ENCODE peak calls at places on chromosomes 12 and 14, in nine cellular contexts. One of them, this sample, is unnamed.

GRCh38 chr12:28872654-28873268 is 276.3 kb upstream of the FAR2 start:
- DNase-seq in foreskin fibroblast: peak
- DNase-seq in A549: peak
- DNase-seq in tibial nerve: no peak
- DNase-seq in AG10803: peak
- DNase-seq in gastrocnemius medialis: no peak
- DNase-seq in astrocyte of the cerebellum: peak
- DNase-seq in fibroblast of lung: peak
- DNase-seq in fibroblast of villous mesenchyme: peak
- DNase-seq in this sample: peak

GRCh38 chr12:122860052-122860853 is 25.0 kb downstream of the HIP1R start:
- DNase-seq in foreskin fibroblast: peak
- DNase-seq in A549: peak
- DNase-seq in tibial nerve: peak
- DNase-seq in AG10803: peak
- DNase-seq in gastrocnemius medialis: peak
- DNase-seq in astrocyte of the cerebellum: peak
- DNase-seq in fibroblast of lung: peak
- DNase-seq in fibroblast of villous mesenchyme: peak
- DNase-seq in this sample: peak

GRCh38 chr12:89731614-89732013 is 23.0 kb upstream of the ATP2B1 start:
- DNase-seq in foreskin fibroblast: peak
- DNase-seq in A549: no peak
- DNase-seq in tibial nerve: no peak
- DNase-seq in AG10803: peak
- DNase-seq in gastrocnemius medialis: peak
- DNase-seq in astrocyte of the cerebellum: no peak
- DNase-seq in fibroblast of lung: peak
- DNase-seq in fibroblast of villous mesenchyme: peak
- DNase-seq in this sample: peak

GRCh38 chr12:12016284-12017100 is 54.2 kb upstream of the BCL2L14 start:
- DNase-seq in foreskin fibroblast: no peak
- DNase-seq in A549: no peak
- DNase-seq in tibial nerve: no peak
- DNase-seq in AG10803: no peak
- DNase-seq in gastrocnemius medialis: no peak
- DNase-seq in astrocyte of the cerebellum: no peak
- DNase-seq in fibroblast of lung: no peak
- DNase-seq in fibroblast of villous mesenchyme: no peak
- DNase-seq in this sample: no peak

GRCh38 chr12:52993558-52993869 is 12.7 kb upstream of the EIF4B start:
- DNase-seq in foreskin fibroblast: no peak
- DNase-seq in A549: no peak
- DNase-seq in tibial nerve: no peak
- DNase-seq in AG10803: no peak
- DNase-seq in gastrocnemius medialis: no peak
- DNase-seq in astrocyte of the cerebellum: no peak
- DNase-seq in fibroblast of lung: no peak
- DNase-seq in fibroblast of villous mesenchyme: no peak
- DNase-seq in this sample: no peak

GRCh38 chr12:64428956-64429355 is 23.0 kb upstream of the TBK1 start:
- DNase-seq in foreskin fibroblast: no peak
- DNase-seq in A549: no peak
- DNase-seq in tibial nerve: no peak
- DNase-seq in AG10803: no peak
- DNase-seq in gastrocnemius medialis: no peak
- DNase-seq in astrocyte of the cerebellum: no peak
- DNase-seq in fibroblast of lung: no peak
- DNase-seq in fibroblast of villous mesenchyme: no peak
- DNase-seq in this sample: no peak

GRCh38 chr12:122081697-122082221 is 3.2 kb downstream of the MLXIP start:
- DNase-seq in foreskin fibroblast: peak
- DNase-seq in A549: no peak
- DNase-seq in tibial nerve: no peak
- DNase-seq in AG10803: peak
- DNase-seq in gastrocnemius medialis: peak
- DNase-seq in astrocyte of the cerebellum: no peak
- DNase-seq in fibroblast of lung: peak
- DNase-seq in fibroblast of villous mesenchyme: peak
- DNase-seq in this sample: peak

GRCh38 chr12:94553130-94553519 is 93.5 kb upstream of the CEP83 start:
- DNase-seq in foreskin fibroblast: peak
- DNase-seq in A549: no peak
- DNase-seq in tibial nerve: no peak
- DNase-seq in AG10803: peak
- DNase-seq in gastrocnemius medialis: no peak
- DNase-seq in astrocyte of the cerebellum: peak
- DNase-seq in fibroblast of lung: peak
- DNase-seq in fibroblast of villous mesenchyme: peak
- DNase-seq in this sample: peak

GRCh38 chr12:67981236-67982164 is 7.7 kb upstream of the IFNG-AS1 start:
- DNase-seq in foreskin fibroblast: peak
- DNase-seq in A549: peak
- DNase-seq in tibial nerve: no peak
- DNase-seq in AG10803: peak
- DNase-seq in gastrocnemius medialis: no peak
- DNase-seq in astrocyte of the cerebellum: peak
- DNase-seq in fibroblast of lung: peak
- DNase-seq in fibroblast of villous mesenchyme: peak
- DNase-seq in this sample: peak

GRCh38 chr14:51454351-51454750 is 197.4 kb upstream of the FRMD6 start:
- DNase-seq in foreskin fibroblast: no peak
- DNase-seq in A549: no peak
- DNase-seq in tibial nerve: no peak
- DNase-seq in AG10803: no peak
- DNase-seq in gastrocnemius medialis: no peak
- DNase-seq in astrocyte of the cerebellum: no peak
- DNase-seq in fibroblast of lung: no peak
- DNase-seq in fibroblast of villous mesenchyme: no peak
- DNase-seq in this sample: no peak

GRCh38 chr12:4402996-4403395 is 23.5 kb upstream of the FGF23 start:
- DNase-seq in foreskin fibroblast: no peak
- DNase-seq in A549: no peak
- DNase-seq in tibial nerve: no peak
- DNase-seq in AG10803: no peak
- DNase-seq in gastrocnemius medialis: no peak
- DNase-seq in astrocyte of the cerebellum: no peak
- DNase-seq in fibroblast of lung: no peak
- DNase-seq in fibroblast of villous mesenchyme: no peak
- DNase-seq in this sample: no peak

GRCh38 chr12:51901881-51902280 is 5.4 kb upstream of the ACVRL1 start:
- DNase-seq in foreskin fibroblast: no peak
- DNase-seq in A549: no peak
- DNase-seq in tibial nerve: no peak
- DNase-seq in AG10803: no peak
- DNase-seq in gastrocnemius medialis: no peak
- DNase-seq in astrocyte of the cerebellum: no peak
- DNase-seq in fibroblast of lung: no peak
- DNase-seq in fibroblast of villous mesenchyme: no peak
- DNase-seq in this sample: no peak

GRCh38 chr14:70130498-70130897 is 58.3 kb downstream of the SLC8A3 start:
- DNase-seq in foreskin fibroblast: no peak
- DNase-seq in A549: no peak
- DNase-seq in tibial nerve: no peak
- DNase-seq in AG10803: no peak
- DNase-seq in gastrocnemius medialis: no peak
- DNase-seq in astrocyte of the cerebellum: no peak
- DNase-seq in fibroblast of lung: no peak
- DNase-seq in fibroblast of villous mesenchyme: no peak
- DNase-seq in this sample: no peak

GRCh38 chr12:24414421-24414820 is 465.0 kb upstream of the SOX5 start:
- DNase-seq in foreskin fibroblast: no peak
- DNase-seq in A549: no peak
- DNase-seq in tibial nerve: no peak
- DNase-seq in AG10803: no peak
- DNase-seq in gastrocnemius medialis: no peak
- DNase-seq in astrocyte of the cerebellum: no peak
- DNase-seq in fibroblast of lung: no peak
- DNase-seq in fibroblast of villous mesenchyme: no peak
- DNase-seq in this sample: peak

GRCh38 chr14:94386085-94387031 is 2.0 kb downstream of the SERPINA1 start:
- DNase-seq in foreskin fibroblast: no peak
- DNase-seq in A549: no peak
- DNase-seq in tibial nerve: no peak
- DNase-seq in AG10803: no peak
- DNase-seq in gastrocnemius medialis: no peak
- DNase-seq in astrocyte of the cerebellum: no peak
- DNase-seq in fibroblast of lung: no peak
- DNase-seq in fibroblast of villous mesenchyme: no peak
- DNase-seq in this sample: no peak

GRCh38 chr12:88895634-88896033 is 315.4 kb upstream of the KITLG start:
- DNase-seq in foreskin fibroblast: peak
- DNase-seq in A549: no peak
- DNase-seq in tibial nerve: no peak
- DNase-seq in AG10803: no peak
- DNase-seq in gastrocnemius medialis: no peak
- DNase-seq in astrocyte of the cerebellum: no peak
- DNase-seq in fibroblast of lung: no peak
- DNase-seq in fibroblast of villous mesenchyme: peak
- DNase-seq in this sample: no peak

GRCh38 chr14:33646692-33647260 is 304.1 kb downstream of the EGLN3 start:
- DNase-seq in foreskin fibroblast: peak
- DNase-seq in A549: no peak
- DNase-seq in tibial nerve: no peak
- DNase-seq in AG10803: peak
- DNase-seq in gastrocnemius medialis: no peak
- DNase-seq in astrocyte of the cerebellum: no peak
- DNase-seq in fibroblast of lung: peak
- DNase-seq in fibroblast of villous mesenchyme: peak
- DNase-seq in this sample: peak

GRCh38 chr12:121773011-121773777 is 20.3 kb downstream of the RHOF start:
- DNase-seq in foreskin fibroblast: peak
- DNase-seq in A549: peak
- DNase-seq in tibial nerve: no peak
- DNase-seq in AG10803: peak
- DNase-seq in gastrocnemius medialis: peak
- DNase-seq in astrocyte of the cerebellum: no peak
- DNase-seq in fibroblast of lung: peak
- DNase-seq in fibroblast of villous mesenchyme: peak
- DNase-seq in this sample: peak

GRCh38 chr12:69570545-69571399 is 14.5 kb upstream of the CCT2 start:
- DNase-seq in foreskin fibroblast: peak
- DNase-seq in A549: peak
- DNase-seq in tibial nerve: peak
- DNase-seq in AG10803: peak
- DNase-seq in gastrocnemius medialis: peak
- DNase-seq in astrocyte of the cerebellum: peak
- DNase-seq in fibroblast of lung: peak
- DNase-seq in fibroblast of villous mesenchyme: peak
- DNase-seq in this sample: peak

GRCh38 chr14:69335421-69335820 is 62.7 kb downstream of the ERH start:
- DNase-seq in foreskin fibroblast: peak
- DNase-seq in A549: no peak
- DNase-seq in tibial nerve: no peak
- DNase-seq in AG10803: no peak
- DNase-seq in gastrocnemius medialis: no peak
- DNase-seq in astrocyte of the cerebellum: peak
- DNase-seq in fibroblast of lung: no peak
- DNase-seq in fibroblast of villous mesenchyme: no peak
- DNase-seq in this sample: no peak

GRCh38 chr14:68682166-68683103 is 110.4 kb downstream of the ZFP36L1 start:
- DNase-seq in foreskin fibroblast: peak
- DNase-seq in A549: peak
- DNase-seq in tibial nerve: no peak
- DNase-seq in AG10803: peak
- DNase-seq in gastrocnemius medialis: peak
- DNase-seq in astrocyte of the cerebellum: peak
- DNase-seq in fibroblast of lung: peak
- DNase-seq in fibroblast of villous mesenchyme: peak
- DNase-seq in this sample: peak

GRCh38 chr12:99370742-99371141 is 276.8 kb upstream of the GARIN6 start:
- DNase-seq in foreskin fibroblast: no peak
- DNase-seq in A549: no peak
- DNase-seq in tibial nerve: no peak
- DNase-seq in AG10803: no peak
- DNase-seq in gastrocnemius medialis: no peak
- DNase-seq in astrocyte of the cerebellum: no peak
- DNase-seq in fibroblast of lung: no peak
- DNase-seq in fibroblast of villous mesenchyme: no peak
- DNase-seq in this sample: no peak

GRCh38 chr12:110048242-110049027 is at the start of gene C12orf76:
- DNase-seq in foreskin fibroblast: peak
- DNase-seq in A549: peak
- DNase-seq in tibial nerve: peak
- DNase-seq in AG10803: peak
- DNase-seq in gastrocnemius medialis: peak
- DNase-seq in astrocyte of the cerebellum: peak
- DNase-seq in fibroblast of lung: peak
- DNase-seq in fibroblast of villous mesenchyme: peak
- DNase-seq in this sample: peak
- TF ChIP-seq CTCF in foreskin fibroblast: no peak
- TF ChIP-seq CTCF in A549: no peak
- TF ChIP-seq CTCF in tibial nerve: peak
- TF ChIP-seq CTCF in AG10803: no peak
- TF ChIP-seq CTCF in gastrocnemius medialis: no peak
- TF ChIP-seq CTCF in astrocyte of the cerebellum: no peak
- TF ChIP-seq CTCF in fibroblast of lung: no peak
- TF ChIP-seq CTCF in fibroblast of villous mesenchyme: no peak
- TF ChIP-seq CTCF in this sample: no peak

GRCh38 chr14:74350944-74351323 is 2.7 kb downstream of the VRTN start:
- DNase-seq in foreskin fibroblast: no peak
- DNase-seq in A549: no peak
- DNase-seq in tibial nerve: no peak
- DNase-seq in AG10803: no peak
- DNase-seq in gastrocnemius medialis: no peak
- DNase-seq in astrocyte of the cerebellum: no peak
- DNase-seq in fibroblast of lung: no peak
- DNase-seq in fibroblast of villous mesenchyme: no peak
- DNase-seq in this sample: no peak
- H3K4me3 ChIP-seq in foreskin fibroblast: no peak
- H3K4me3 ChIP-seq in A549: no peak
- H3K4me3 ChIP-seq in tibial nerve: no peak
- H3K4me3 ChIP-seq in AG10803: no peak
- H3K4me3 ChIP-seq in gastrocnemius medialis: no peak
- H3K4me3 ChIP-seq in astrocyte of the cerebellum: no peak
- H3K4me3 ChIP-seq in fibroblast of lung: no peak
- H3K4me3 ChIP-seq in fibroblast of villous mesenchyme: no peak
- H3K4me3 ChIP-seq in this sample: no peak

DNA sequence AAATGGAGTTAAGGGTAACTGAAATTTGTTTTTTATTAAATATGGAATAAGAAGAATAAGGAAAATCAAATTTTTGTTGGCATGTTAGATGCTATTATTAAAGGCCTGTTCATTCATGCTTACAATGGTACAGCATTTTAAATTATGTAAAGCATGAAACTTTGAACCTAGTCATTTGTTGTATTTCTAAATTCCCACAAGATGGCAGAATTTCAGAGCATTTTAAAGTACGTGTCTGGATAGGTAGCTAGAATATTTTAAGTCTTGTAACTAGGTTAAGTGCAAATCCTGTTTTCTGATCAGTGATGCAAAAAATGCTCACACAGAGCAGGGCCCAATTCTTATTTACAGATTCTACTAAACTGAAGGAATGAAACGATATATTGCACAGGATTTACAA is 585.6 kb upstream of the MIS18BP1 start:
- DNase-seq in foreskin fibroblast: peak
- DNase-seq in A549: no peak
- DNase-seq in tibial nerve: no peak
- DNase-seq in AG10803: no peak
- DNase-seq in gastrocnemius medialis: no peak
- DNase-seq in astrocyte of the cerebellum: no peak
- DNase-seq in fibroblast of lung: no peak
- DNase-seq in fibroblast of villous mesenchyme: no peak
- DNase-seq in this sample: peak
- TF ChIP-seq CTCF in foreskin fibroblast: peak
- TF ChIP-seq CTCF in A549: no peak
- TF ChIP-seq CTCF in tibial nerve: no peak
- TF ChIP-seq CTCF in AG10803: no peak
- TF ChIP-seq CTCF in gastrocnemius medialis: no peak
- TF ChIP-seq CTCF in astrocyte of the cerebellum: no peak
- TF ChIP-seq CTCF in fibroblast of lung: no peak
- TF ChIP-seq CTCF in fibroblast of villous mesenchyme: no peak
- TF ChIP-seq CTCF in this sample: no peak

GRCh38 chr12:96070670-96071279 is 35.4 kb upstream of the LTA4H start:
- DNase-seq in foreskin fibroblast: peak
- DNase-seq in A549: no peak
- DNase-seq in tibial nerve: no peak
- DNase-seq in AG10803: peak
- DNase-seq in gastrocnemius medialis: no peak
- DNase-seq in astrocyte of the cerebellum: no peak
- DNase-seq in fibroblast of lung: no peak
- DNase-seq in fibroblast of villous mesenchyme: peak
- DNase-seq in this sample: peak
- H3K4me3 ChIP-seq in foreskin fibroblast: no peak
- H3K4me3 ChIP-seq in A549: no peak
- H3K4me3 ChIP-seq in tibial nerve: no peak
- H3K4me3 ChIP-seq in AG10803: no peak
- H3K4me3 ChIP-seq in gastrocnemius medialis: no peak
- H3K4me3 ChIP-seq in astrocyte of the cerebellum: no peak
- H3K4me3 ChIP-seq in fibroblast of lung: no peak
- H3K4me3 ChIP-seq in fibroblast of villous mesenchyme: no peak
- H3K4me3 ChIP-seq in this sample: no peak